ENCODE peak calls at places on chromosomes 3 and 15, in ten cellular contexts. E is hepatocyte, F is DMS153, Y is epithelial cell of proximal tubule, G is NCI-H226, M is left colon, J is psoas muscle, K is hepatic stellate cell, V is germinal center, Z is iris pigment epithelial cell. U is an unnamed sample.

GRCh38 chr3:56125358-56126005 is 342.8 kb downstream of the ERC2 start:
- DNase-seq in J (peak), G (peak), M (no peak), K (peak), V (no peak), Y (no peak), F (no peak), E (peak), Z (peak), U (no peak)

GRCh38 chr3:196737655-196738054 is 2.0 kb upstream of the PAK2 start:
- DNase-seq in F (no peak), K (no peak), V (no peak), Y (no peak), E (no peak), M (no peak), J (no peak), Z (no peak), G (no peak), U (no peak)

GRCh38 chr3:197555281-197556261 is at the start of gene BDH1:
- DNase-seq in M (peak), V (peak), E (peak), G (no peak), Z (no peak), J (peak), K (no peak), F (peak), Y (no peak), U (no peak)

GRCh38 chr15:35986072-35986666 is 440.2 kb upstream of the DPH6 start:
- DNase-seq in V (no peak), M (no peak), F (no peak), J (peak), K (no peak), Y (no peak), G (no peak), Z (peak), E (peak), U (no peak)

GRCh38 chr15:75662823-75663519 is 15.3 kb downstream of the SNX33 start:
- DNase-seq in Y (no peak), G (no peak), F (no peak), Z (no peak), E (no peak), J (no peak), M (no peak), K (no peak), V (no peak), U (no peak)

GRCh38 chr15:50148362-50148963 is 29.4 kb upstream of the ATP8B4 start:
- DNase-seq in E (peak), G (peak), J (no peak), Y (no peak), V (no peak), F (no peak), K (no peak), M (no peak), Z (peak), U (no peak)

GRCh38 chr15:62928996-62929350 is 113.6 kb upstream of the TPM1 start:
- DNase-seq in K (peak), M (no peak), V (no peak), E (no peak), Z (peak), F (no peak), G (peak), J (no peak), Y (peak), U (no peak)

GRCh38 chr3:64268926-64269325 is 43.7 kb upstream of the PRICKLE2 start:
- DNase-seq in Y (no peak), K (no peak), Z (no peak), E (no peak), M (no peak), V (no peak), G (no peak), F (no peak), J (no peak), U (no peak)